ENCODE peak calls at places on chromosomes 11 and 22, in eight cellular contexts. W is HFF-Myc, K is epithelial cell of esophagus, I is PC-3, B is thoracic aorta, U is prostate gland, R is transverse colon, Z is vagina. S is an unnamed sample.

GRCh38 chr11:69431893-69432738 is 49.3 kb upstream of the LINC01488 start:
- DNase-seq in W (no peak), K (no peak), I (no peak), B (no peak), U (no peak), R (no peak), Z (no peak), S (no peak)

GRCh38 chr11:8917157-8917820 is 6.3 kb downstream of the AKIP1 start:
- DNase-seq in W (peak; percentile 76), K (peak; percentile 51), I (peak; percentile 51), B (no peak), U (peak; percentile 43), R (no peak), Z (peak; percentile 44), S (peak; percentile 78)

GRCh38 chr22:18031670-18032454 is 7.5 kb upstream of the MICAL3 start:
- DNase-seq in W (peak; percentile 90), K (peak; percentile 98), I (peak; percentile 95), B (no peak), U (no peak), R (no peak), Z (no peak), S (peak; percentile 81)

GRCh38 chr22:36284171-36284571 is 31.2 kb downstream of the APOL1 start:
- DNase-seq in W (no peak), K (no peak), I (no peak), B (no peak), U (no peak), R (no peak), Z (no peak), S (no peak)

GRCh38 chr11:95596011-95596489 is 193.5 kb downstream of the FAM76B start:
- DNase-seq in W (no peak), K (peak; percentile 85), I (no peak), B (no peak), U (no peak), R (no peak), Z (no peak), S (no peak)

GRCh38 chr22:36773935-36774334 is 2.0 kb downstream of the IFT27 start:
- DNase-seq in W (no peak), K (peak; percentile 63), I (peak; percentile 66), B (no peak), U (no peak), R (no peak), Z (no peak), S (peak; percentile 11)

GRCh38 chr11:64317325-64317960 is at the start of gene TRMT112:
- DNase-seq in W (peak; percentile 94), K (peak; percentile 100), I (peak; percentile 99), B (peak; percentile 96), U (peak; percentile 99), R (peak; percentile 96), Z (peak; percentile 99), S (peak; percentile 92)

GRCh38 chr11:114984611-114985163 is 306.4 kb downstream of the NXPE2 start:
- DNase-seq in W (no peak), K (no peak), I (no peak), B (no peak), U (no peak), R (no peak), Z (no peak), S (no peak)

GRCh38 chr11:126638663-126639062 is 283.2 kb downstream of the ST3GAL4 start:
- DNase-seq in W (no peak), K (no peak), I (no peak), B (no peak), U (no peak), R (no peak), Z (no peak), S (no peak)

GRCh38 chr22:24424001-24424900 is 3.1 kb upstream of the ADORA2A start:
- DNase-seq in W (no peak), K (no peak), I (no peak), B (no peak), U (no peak), R (no peak), Z (no peak), S (no peak)

GRCh38 chr11:58567889-58568512 is 7.7 kb downstream of the LPXN start:
- DNase-seq in W (peak; percentile 39), K (peak; percentile 68), I (peak; percentile 87), B (no peak), U (peak; percentile 22), R (peak; percentile 65), Z (no peak), S (no peak)

GRCh38 chr11:69876013-69876412 is 56.8 kb upstream of the FGF3 start:
- DNase-seq in W (no peak), K (no peak), I (no peak), B (no peak), U (no peak), R (peak; percentile 3), Z (no peak), S (no peak)

GRCh38 chr22:42116848-42117424 is 13.7 kb downstream of the CYP2D6 start:
- DNase-seq in W (no peak), K (no peak), I (no peak), B (no peak), U (no peak), R (peak; percentile 40), Z (no peak), S (no peak)

GRCh38 chr11:129947474-129947873 is 52.1 kb upstream of the NFRKB start:
- DNase-seq in W (no peak), K (no peak), I (no peak), B (no peak), U (no peak), R (no peak), Z (no peak), S (no peak)

GRCh38 chr11:118565062-118565461 is 669 bp downstream of the IFT46 start:
- DNase-seq in W (no peak), K (peak; percentile 14), I (peak; percentile 11), B (peak; percentile 30), U (peak; percentile 11), R (no peak), Z (no peak), S (no peak)
- H3K4me3 ChIP-seq in W (peak overlapping the region; percentile 62), K (peak overlapping the region; percentile 83), I (peak overlapping the region; percentile 41), B (peak overlapping the region; percentile 86), U (peak overlapping the region; percentile 44), R (peak overlapping the region; percentile 44), Z (peak overlapping the region; percentile 55), S (peak overlapping the region; percentile 64)

GRCh38 chr11:2134022-2135010 is 4.9 kb downstream of the IGF2 start:
- DNase-seq in W (no peak), K (no peak), I (no peak), B (no peak), U (no peak), R (no peak), Z (no peak), S (no peak)

GRCh38 chr11:2135018-2135569 is 4.1 kb downstream of the IGF2 start:
- DNase-seq in W (no peak), K (no peak), I (no peak), B (no peak), U (no peak), R (no peak), Z (no peak), S (no peak)

GRCh38 chr11:2136209-2136951 is 2.8 kb downstream of the IGF2 start:
- DNase-seq in W (no peak), K (no peak), I (no peak), B (no peak), U (no peak), R (no peak), Z (no peak), S (no peak)

GRCh38 chr11:2136952-2137201 is 2.3 kb downstream of the IGF2 start:
- DNase-seq in W (no peak), K (no peak), I (no peak), B (no peak), U (no peak), R (no peak), Z (no peak), S (no peak)

DNA sequence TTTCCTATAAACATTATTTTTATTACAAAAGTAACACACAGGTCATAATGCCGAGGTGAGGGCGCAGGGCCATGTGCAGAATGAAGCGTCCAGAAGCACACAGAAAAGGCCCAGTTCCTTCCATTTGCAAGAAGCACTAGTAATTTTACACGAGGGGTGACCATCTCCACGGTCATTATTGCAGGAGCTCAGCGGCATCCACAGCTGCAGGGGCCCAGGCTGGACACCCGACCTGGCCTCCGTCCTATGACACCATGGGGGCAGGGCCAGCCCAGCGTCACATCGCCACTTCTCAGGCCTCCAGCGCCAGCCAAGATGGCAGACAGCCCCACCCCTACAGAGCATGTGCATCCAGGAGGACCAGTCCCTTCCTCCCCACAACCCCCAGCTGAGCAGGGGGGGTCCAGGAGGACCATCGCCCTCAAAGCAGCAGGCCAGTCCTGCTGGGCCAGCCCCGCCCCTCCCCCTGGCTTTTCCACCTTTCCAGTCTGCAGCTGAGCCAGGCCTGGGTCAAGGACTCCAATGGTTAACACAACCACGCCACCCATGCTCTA is 3.5 kb downstream of the IGF2 start:
- DNase-seq in W (no peak), K (no peak), I (no peak), B (no peak), U (no peak), R (no peak), Z (no peak), S (no peak)
- TF ChIP-seq CTCF in W (no peak), K (no peak), I (no peak), B (no peak), U (no peak), R (no peak), Z (no peak), S (no peak)

GRCh38 chr11:84438565-84438964 is 1152.4 kb upstream of the CCDC90B start:
- DNase-seq in W (no peak), K (no peak), I (no peak), B (no peak), U (no peak), R (no peak), Z (no peak), S (no peak)

GRCh38 chr11:84437129-84438123 is 1151.3 kb upstream of the CCDC90B start:
- DNase-seq in W (no peak), K (peak; percentile 45), I (peak; percentile 29), B (no peak), U (peak; percentile 43), R (peak; percentile 6), Z (no peak), S (no peak)
- H3K4me3 ChIP-seq in W (no peak overlapping the region), K (no peak overlapping the region), I (no peak overlapping the region), B (no peak overlapping the region), U (peak overlapping the region; percentile 27), R (no peak overlapping the region), Z (no peak overlapping the region), S (no peak overlapping the region)

GRCh38 chr11:77039491-77040400 is 5.5 kb downstream of the B3GNT6 start:
- DNase-seq in W (no peak), K (peak; percentile 42), I (no peak), B (no peak), U (no peak), R (peak; percentile 74), Z (peak; percentile 65), S (no peak)
- TF ChIP-seq CTCF in W (peak; percentile 50), K (peak; percentile 52), I (peak; percentile 60), B (peak; percentile 21), U (peak; percentile 18), R (peak; percentile 77), Z (peak; percentile 34), S (peak; percentile 73)

GRCh38 chr22:23401111-23401909 is 178.8 kb downstream of the IGLL1 start:
- DNase-seq in W (peak; percentile 14), K (peak; percentile 75), I (no peak), B (no peak), U (no peak), R (no peak), Z (no peak), S (peak; percentile 62)
- H3K4me3 ChIP-seq in W (no peak overlapping the region), K (no peak overlapping the region), I (no peak overlapping the region), B (no peak overlapping the region), U (peak overlapping the region; percentile 56), R (no peak overlapping the region), Z (no peak overlapping the region), S (no peak overlapping the region)

DNA sequence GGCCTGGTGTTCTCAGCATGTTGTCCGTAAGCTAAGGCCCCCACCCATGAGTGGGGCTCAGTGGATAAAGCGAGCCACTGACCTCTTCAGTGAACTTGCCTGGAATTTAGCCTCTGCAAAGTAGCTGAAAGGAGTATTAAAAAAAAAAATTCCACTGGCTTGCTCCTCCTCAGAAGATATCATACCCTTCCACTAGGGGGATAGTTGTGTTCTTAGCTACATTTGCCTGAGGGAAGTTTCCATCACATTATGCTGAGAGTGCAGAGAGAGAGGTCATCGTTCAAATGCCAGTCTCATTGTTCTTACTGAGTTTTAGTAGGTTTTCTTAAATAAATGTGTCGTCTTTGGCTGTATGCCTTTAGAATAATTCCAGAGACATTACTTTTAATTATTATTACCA is 879.7 kb downstream of the JRKL start:
- DNase-seq in W (no peak), K (peak; percentile 50), I (peak; percentile 33), B (no peak), U (no peak), R (no peak), Z (no peak), S (no peak)
- TF ChIP-seq CTCF in W (no peak), K (peak; percentile 29), I (peak; percentile 52), B (no peak), U (no peak), R (no peak), Z (no peak), S (no peak)

S was measured in AG09309.